ENCODE peak calls at places on chromosomes 5 and 9, in four cellular contexts. L is A549, U is HepG2, P is GM12878. S is an unnamed sample.

GRCh38 chr9:9612270-9612669 is 1000.5 kb downstream of the PTPRD start:
- DNase-seq in L (no peak), P (peak), U (no peak), S (no peak)

GRCh38 chr9:94153905-94154304 is 69.6 kb downstream of the PTPDC1 start:
- DNase-seq in L (no peak), U (no peak), P (no peak), S (no peak)

GRCh38 chr5:38434981-38435710 is 121.3 kb downstream of the LIFR start:
- DNase-seq in U (no peak), P (no peak), L (no peak), S (no peak)

GRCh38 chr5:31901807-31902530 is 263.0 kb downstream of the PDZD2 start:
- DNase-seq in P (no peak), U (no peak), L (no peak), S (no peak)

GRCh38 chr5:135850671-135851070 is 16.2 kb downstream of the SLC25A48 start:
- DNase-seq in P (no peak), L (no peak), U (no peak), S (no peak)

GRCh38 chr5:130541617-130542221 is 623.3 kb downstream of the HINT1 start:
- DNase-seq in U (no peak), P (peak), L (no peak), S (no peak)

GRCh38 chr9:119556129-119556875 is 187.1 kb upstream of the BRINP1 start:
- DNase-seq in P (no peak), U (peak), L (peak), S (peak)

GRCh38 chr5:61245486-61245885 is 83.2 kb upstream of the SMIM15 start:
- DNase-seq in P (no peak), U (no peak), L (no peak), S (no peak)

GRCh38 chr5:54738118-54738972 is 220.8 kb downstream of the SNX18 start:
- DNase-seq in P (no peak), L (no peak), U (no peak), S (peak)

GRCh38 chr5:159609359-159609758 is 279.1 kb upstream of the IL12B start:
- DNase-seq in U (no peak), P (no peak), L (no peak), S (no peak)

GRCh38 chr9:99050292-99050911 is 54.5 kb upstream of the TGFBR1 start:
- DNase-seq in P (no peak), L (peak), U (peak), S (no peak)

GRCh38 chr5:57745676-57746075 is 263.1 kb upstream of the ACTBL2 start:
- DNase-seq in U (no peak), L (no peak), P (no peak), S (no peak)

GRCh38 chr9:19049872-19050636 is 827 bp downstream of the RRAGA start:
- DNase-seq in P (no peak), U (no peak), L (no peak), S (peak)

GRCh38 chr9:81317939-81318338 is 371.4 kb downstream of the TLE1 start:
- DNase-seq in P (no peak), L (no peak), U (no peak), S (no peak)

GRCh38 chr9:90881648-90882047 is 80.0 kb downstream of the SYK start:
- DNase-seq in U (no peak), L (no peak), P (peak), S (no peak)

GRCh38 chr5:11387382-11387781 is 516.9 kb downstream of the CTNND2 start:
- DNase-seq in U (no peak), L (no peak), P (no peak), S (no peak)

GRCh38 chr9:469672-470040 is 255.0 kb downstream of the DOCK8 start:
- DNase-seq in U (no peak), P (no peak), L (no peak), S (no peak)

GRCh38 chr9:123069010-123069481 is 35.6 kb downstream of the GPR21 start:
- DNase-seq in P (no peak), L (no peak), U (no peak), S (no peak)

GRCh38 chr5:142280066-142281011 is 44.5 kb downstream of the SPRY4 start:
- DNase-seq in L (no peak), U (peak), P (no peak), S (peak)

GRCh38 chr9:82598254-82599039 is 464.5 kb downstream of the RASEF start:
- DNase-seq in U (no peak), L (no peak), P (no peak), S (no peak)

GRCh38 chr9:109320734-109321448 is at the start of gene EPB41L4B:
- DNase-seq in U (peak), P (peak), L (peak), S (peak)

GRCh38 chr5:147559725-147560124 is 49.9 kb upstream of the DPYSL3 start:
- DNase-seq in U (no peak), P (no peak), L (no peak), S (no peak)

GRCh38 chr9:126371007-126371870 is 44.6 kb downstream of the MVB12B start:
- DNase-seq in L (no peak), U (peak), P (no peak), S (no peak)

GRCh38 chr9:89375181-89375760 is 57.0 kb downstream of the SECISBP2 start:
- DNase-seq in L (no peak), U (no peak), P (peak), S (peak)

GRCh38 chr9:130555968-130556367 is 23.4 kb upstream of the FUBP3 start:
- DNase-seq in U (no peak), P (no peak), L (no peak), S (no peak)

GRCh38 chr9:115775669-115776068 is 377.9 kb upstream of the PAPPA start:
- DNase-seq in P (no peak), U (no peak), L (no peak), S (no peak)

GRCh38 chr9:96082516-96083232 is 207.2 kb downstream of the ERCC6L2 start:
- DNase-seq in U (no peak), L (no peak), P (no peak), S (no peak)

GRCh38 chr5:111681791-111682190 is 75.2 kb downstream of the NREP start:
- DNase-seq in P (no peak), U (no peak), L (no peak), S (no peak)

GRCh38 chr9:124812401-124813016 is 35.6 kb downstream of the OLFML2A start:
- DNase-seq in P (no peak), U (peak), L (peak), S (peak)
- TF ChIP-seq MYC in P (no peak), U (no peak), L (no peak), S (no peak)

DNA sequence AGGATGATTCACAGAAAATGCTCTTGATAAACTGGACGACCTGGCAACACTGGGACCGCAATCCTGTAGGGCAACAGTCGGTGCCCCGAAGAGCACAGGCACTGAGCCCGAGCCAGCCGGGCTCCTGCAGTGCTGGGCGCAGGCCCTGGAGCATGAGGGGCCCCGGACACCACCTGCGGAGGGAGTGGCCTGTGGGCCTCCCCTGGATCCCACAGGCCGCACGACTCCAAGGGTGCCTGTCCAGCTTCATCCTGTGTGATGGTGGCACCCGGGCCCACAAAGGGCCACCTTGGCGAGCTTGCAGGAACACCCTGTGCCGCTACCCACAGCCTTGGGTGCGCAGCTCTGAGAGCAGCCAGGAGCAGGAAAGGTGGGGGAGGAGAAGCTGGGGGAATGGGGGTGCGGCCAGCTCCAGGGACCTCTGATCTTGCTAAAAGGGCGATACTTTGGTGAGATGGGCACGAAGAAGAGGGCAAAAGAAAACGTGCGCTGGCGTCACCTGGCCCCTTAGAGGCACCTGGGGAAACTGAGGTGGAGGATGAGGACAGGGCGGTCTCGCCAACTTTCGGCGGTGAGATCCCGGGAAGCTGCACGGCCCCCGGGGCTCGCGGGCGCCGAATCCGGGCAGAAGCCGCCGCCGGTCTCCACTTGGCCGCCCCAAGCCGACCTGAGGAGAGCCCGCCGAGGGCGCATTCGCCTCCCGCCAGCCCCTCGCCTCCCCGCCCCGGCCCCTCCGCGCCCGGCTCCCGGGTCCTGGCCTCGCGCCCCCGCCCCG is 715 bp downstream of the TBC1D9B start:
- DNase-seq in L (no peak), P (no peak), U (no peak), S (peak)
- TF ChIP-seq MYC in L (no peak), P (no peak), U (peak), S (no peak)

DNA sequence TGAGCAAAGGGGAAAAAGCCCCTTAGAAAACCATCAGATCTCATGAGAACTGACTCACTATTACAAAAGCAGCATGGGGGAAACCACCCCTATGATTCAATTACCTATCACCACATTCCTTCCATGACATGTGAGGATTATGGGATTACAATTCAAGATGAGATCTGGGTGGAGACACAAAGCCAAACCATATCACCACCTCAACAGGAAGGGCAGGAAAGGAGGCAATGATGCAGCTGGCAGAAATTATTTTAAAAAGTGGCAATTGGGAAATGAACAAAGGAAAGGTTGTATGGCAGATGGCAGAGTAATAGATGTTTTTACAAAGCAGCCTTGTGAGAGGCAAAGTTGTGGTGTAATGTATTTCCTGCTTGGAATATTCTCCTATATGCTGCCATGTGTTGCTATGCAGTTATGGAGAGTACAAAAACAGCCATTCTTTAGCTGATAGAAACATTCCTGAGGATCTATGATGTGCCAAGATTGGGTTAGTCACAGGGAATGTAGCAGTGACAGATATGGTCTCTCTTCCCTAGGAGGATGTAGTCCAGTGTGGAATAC is 138.8 kb downstream of the SMC2 start:
- DNase-seq in L (no peak), P (no peak), U (no peak), S (no peak)
- TF ChIP-seq MYC in L (no peak), P (no peak), U (no peak), S (no peak)

DNA sequence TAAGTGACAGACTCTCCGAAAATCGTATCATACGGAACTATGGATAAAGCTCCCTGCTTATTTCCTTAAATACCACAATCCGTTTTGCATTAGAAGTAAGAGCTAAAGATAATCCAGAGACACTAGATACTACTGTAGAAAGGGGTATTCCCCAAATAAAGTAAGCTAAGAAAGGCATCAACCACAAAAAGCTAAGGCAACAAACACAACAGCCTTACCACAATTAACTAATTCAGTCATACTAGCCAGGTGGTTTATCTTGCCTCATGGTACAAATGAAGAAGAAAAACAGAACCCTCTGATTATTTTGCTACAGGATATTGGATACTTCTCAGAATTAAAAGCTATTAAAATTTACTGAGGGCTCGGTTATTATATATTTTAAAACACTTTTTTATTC is 14.1 kb downstream of the ERP44 start:
- DNase-seq in P (peak), L (no peak), U (no peak), S (no peak)
- TF ChIP-seq MYC in P (no peak), L (no peak), U (no peak), S (no peak)

GRCh38 chr9:128103589-128103962 is 24.0 kb downstream of the PTGES2 start:
- DNase-seq in L (no peak), U (peak), P (no peak), S (no peak)
- TF ChIP-seq MYC in L (no peak), U (no peak), P (no peak), S (no peak)

GRCh38 chr9:84817011-84817410 is 147.5 kb downstream of the NTRK2 start:
- DNase-seq in L (no peak), P (no peak), U (no peak), S (no peak)

GRCh38 chr9:84823426-84824271 is 154.1 kb downstream of the NTRK2 start:
- DNase-seq in L (peak), U (no peak), P (peak), S (no peak)

GRCh38 chr9:84815554-84815953 is 146.0 kb downstream of the NTRK2 start:
- DNase-seq in P (no peak), L (no peak), U (no peak), S (no peak)

GRCh38 chr9:84822589-84823233 is 153.2 kb downstream of the NTRK2 start:
- DNase-seq in L (no peak), P (peak), U (no peak), S (no peak)

GRCh38 chr9:84819446-84819845 is 149.9 kb downstream of the NTRK2 start:
- DNase-seq in P (no peak), L (no peak), U (no peak), S (no peak)
- TF ChIP-seq MYC in P (no peak), L (no peak), U (no peak), S (no peak)

S was measured in K562.